ENCODE peak calls at places on chromosomes 4 and X, in nine cellular contexts. S is NCI-H748 treated with DMSO at 0.1 percent for 48 hours; V is NCI-H345; H is Peyer's patch; D is fibroblast of villous mesenchyme; G is stimulated activated CD4-positive, alpha-beta T cell treated with anti-CD3 and anti-CD28 coated beads, Interleukin-1b, Interleukin-23, amount 100 ng/mL, for 1 hour; F is fibroblast of gingiva; C is lower leg skin; W is activated CD8-positive, alpha-beta memory T cell treated with anti-CD3 and anti-CD28 coated beads for 48 hours. Y is an unnamed sample.

GRCh38 chrX:47221756-47222155 is 3.3 kb downstream of the CDK16 start:
- DNase-seq in S (no peak), V (no peak), H (no peak), D (no peak), G (no peak), F (no peak), C (no peak), W (no peak), Y (no peak)

GRCh38 chr4:130333241-130333759 is 1237.3 kb downstream of the C4orf33 start:
- DNase-seq in S (no peak), V (no peak), H (no peak), D (no peak), G (no peak), F (no peak), C (no peak), W (no peak), Y (no peak)

GRCh38 chr4:9703391-9703790 is 78.0 kb upstream of the DRD5 start:
- DNase-seq in S (peak), V (peak), H (peak), D (no peak), G (peak), F (no peak), C (peak), W (peak), Y (no peak)

GRCh38 chrX:45749375-45749774 is 548.7 kb upstream of the DIPK2B start:
- DNase-seq in S (no peak), V (no peak), H (no peak), D (peak), G (no peak), F (no peak), C (no peak), W (no peak), Y (peak)

GRCh38 chr4:98480535-98480934 is 177.9 kb downstream of the TSPAN5 start:
- DNase-seq in S (no peak), V (no peak), H (no peak), D (no peak), G (no peak), F (no peak), C (no peak), W (no peak), Y (no peak)

GRCh38 chrX:68902706-68903105 is 73.9 kb downstream of the EFNB1 start:
- DNase-seq in S (no peak), V (no peak), H (no peak), D (no peak), G (no peak), F (no peak), C (no peak), W (no peak), Y (no peak)

GRCh38 chr4:128653514-128654420 is 155.7 kb upstream of the JADE1 start:
- DNase-seq in S (no peak), V (peak), H (peak), D (peak), G (no peak), F (peak), C (no peak), W (no peak), Y (no peak)

GRCh38 chr4:173125216-173125812 is 43.3 kb upstream of the GALNT7 start:
- DNase-seq in S (no peak), V (no peak), H (no peak), D (no peak), G (no peak), F (no peak), C (no peak), W (no peak), Y (no peak)

GRCh38 chr4:71195932-71196331 is 142.9 kb upstream of the SLC4A4 start:
- DNase-seq in S (no peak), V (no peak), H (no peak), D (peak), G (no peak), F (no peak), C (no peak), W (no peak), Y (no peak)

GRCh38 chr4:180840142-180840541 is 1403.1 kb upstream of the TENM3 start:
- DNase-seq in S (no peak), V (no peak), H (no peak), D (no peak), G (no peak), F (no peak), C (no peak), W (no peak), Y (no peak)

GRCh38 chr4:155234206-155234605 is 25.8 kb downstream of the NPY2R start:
- DNase-seq in S (no peak), V (no peak), H (no peak), D (no peak), G (no peak), F (no peak), C (no peak), W (no peak), Y (no peak)

GRCh38 chrX:72347366-72347765 is 41.7 kb upstream of the CITED1 start:
- DNase-seq in S (no peak), V (no peak), H (no peak), D (peak), G (no peak), F (peak), C (no peak), W (no peak), Y (no peak)

GRCh38 chr4:8844976-8845690 is 26.5 kb downstream of the HMX1 start:
- DNase-seq in S (no peak), V (no peak), H (peak), D (no peak), G (no peak), F (no peak), C (no peak), W (no peak), Y (no peak)

GRCh38 chrX:115259238-115259875 is 25.5 kb upstream of the LRCH2 start:
- DNase-seq in S (no peak), V (no peak), H (no peak), D (peak), G (no peak), F (no peak), C (no peak), W (no peak), Y (no peak)

GRCh38 chr4:104475652-104476051 is 19.0 kb downstream of the CXXC4 start:
- DNase-seq in S (no peak), V (peak), H (no peak), D (no peak), G (no peak), F (no peak), C (no peak), W (no peak), Y (no peak)

GRCh38 chr4:77203380-77204197 is 46.6 kb downstream of the CCNG2 start:
- DNase-seq in S (peak), V (no peak), H (peak), D (peak), G (peak), F (peak), C (peak), W (peak), Y (peak)

GRCh38 chr4:120916937-120917336 is 5.6 kb downstream of the PRDM5 start:
- DNase-seq in S (no peak), V (no peak), H (no peak), D (no peak), G (no peak), F (no peak), C (no peak), W (no peak), Y (no peak)

GRCh38 chrX:16718824-16719333 is 533 bp upstream of the SYAP1 start:
- DNase-seq in S (peak), V (no peak), H (no peak), D (no peak), G (no peak), F (no peak), C (no peak), W (no peak), Y (no peak)

GRCh38 chr4:122874194-122874593 is 47.6 kb downstream of the FGF2 start:
- DNase-seq in S (no peak), V (no peak), H (no peak), D (peak), G (no peak), F (peak), C (no peak), W (no peak), Y (no peak)

GRCh38 chrX:68989865-68990606 is 161.2 kb downstream of the EFNB1 start:
- DNase-seq in S (no peak), V (no peak), H (no peak), D (peak), G (no peak), F (peak), C (no peak), W (no peak), Y (no peak)

GRCh38 chr4:77488882-77489281 is 116.7 kb upstream of the CXCL13 start:
- DNase-seq in S (no peak), V (no peak), H (no peak), D (no peak), G (no peak), F (no peak), C (no peak), W (no peak), Y (no peak)

GRCh38 chr4:177907736-177908424 is 465.6 kb upstream of the AGA start:
- DNase-seq in S (no peak), V (no peak), H (no peak), D (peak), G (no peak), F (no peak), C (no peak), W (no peak), Y (no peak)

GRCh38 chrX:84118769-84119168 is 69.2 kb downstream of the RPS6KA6 start:
- DNase-seq in S (no peak), V (no peak), H (no peak), D (no peak), G (no peak), F (no peak), C (no peak), W (no peak), Y (no peak)

GRCh38 chr4:25439913-25440477 is 62.9 kb downstream of the ANAPC4 start:
- DNase-seq in S (peak), V (peak), H (peak), D (peak), G (peak), F (peak), C (peak), W (no peak), Y (no peak)

GRCh38 chr4:118034061-118034785 is at the start of gene NDST3:
- DNase-seq in S (peak), V (peak), H (no peak), D (peak), G (no peak), F (peak), C (no peak), W (no peak), Y (peak)

GRCh38 chr4:146525754-146526153 is 4.0 kb upstream of the SLC10A7 start:
- DNase-seq in S (no peak), V (no peak), H (no peak), D (no peak), G (no peak), F (no peak), C (no peak), W (no peak), Y (no peak)

GRCh38 chr4:94084155-94084554 is 123.5 kb upstream of the SMARCAD1 start:
- DNase-seq in S (no peak), V (no peak), H (no peak), D (no peak), G (no peak), F (no peak), C (no peak), W (no peak), Y (no peak)

GRCh38 chr4:157080605-157081004 is 4.7 kb downstream of the GLRB start:
- DNase-seq in S (no peak), V (no peak), H (no peak), D (peak), G (no peak), F (peak), C (no peak), W (no peak), Y (no peak)

GRCh38 chr4:67770422-67770821 is 16.2 kb upstream of the GNRHR start:
- DNase-seq in S (no peak), V (no peak), H (no peak), D (no peak), G (no peak), F (no peak), C (no peak), W (no peak), Y (no peak)

GRCh38 chr4:173211222-173211621 is 42.6 kb downstream of the GALNT7 start:
- DNase-seq in S (no peak), V (no peak), H (no peak), D (no peak), G (no peak), F (no peak), C (no peak), W (no peak), Y (no peak)

GRCh38 chr4:161650812-161651211 is 513.0 kb downstream of the FSTL5 start:
- DNase-seq in S (no peak), V (no peak), H (no peak), D (no peak), G (no peak), F (no peak), C (no peak), W (no peak), Y (no peak)

GRCh38 chr4:82638479-82638878 is 76.7 kb upstream of the TMEM150C start:
- DNase-seq in S (no peak), V (no peak), H (no peak), D (no peak), G (no peak), F (no peak), C (no peak), W (no peak), Y (no peak)

GRCh38 chr4:124199755-124200154 is 512.8 kb downstream of the ANKRD50 start:
- DNase-seq in S (no peak), V (no peak), H (no peak), D (peak), G (no peak), F (peak), C (no peak), W (no peak), Y (no peak)